ENCODE peak calls at places on chromosomes 12 and 14, in nine cellular contexts. U is CD8-positive, alpha-beta T cell; Z is tibial artery; E is A549; V is dorsolateral prefrontal cortex; F is GM12865; L is cardiac muscle cell; K is AG04449; O is fibroblast of the aortic adventitia. T is an unnamed sample.

GRCh38 chr14:84375235-84375634 is 1154.7 kb upstream of the FLRT2 start:
- DNase-seq in F (no peak), V (no peak), U (no peak), L (peak; percentile 22), K (no peak), E (no peak), Z (no peak), O (no peak), T (no peak)

GRCh38 chr14:73896521-73896920 is 9.9 kb downstream of the ZNF410 start:
- DNase-seq in V (no peak), E (no peak), U (no peak), Z (no peak), K (no peak), L (peak; percentile 40), O (peak; percentile 19), F (no peak), T (no peak)

GRCh38 chr12:32903763-32904162 is 7.2 kb upstream of the PKP2 start:
- DNase-seq in O (no peak), U (no peak), K (no peak), L (no peak), V (no peak), F (no peak), E (no peak), Z (no peak), T (no peak)

GRCh38 chr14:70821581-70821915 is 12.2 kb upstream of the MAP3K9 start:
- DNase-seq in L (no peak), F (no peak), O (no peak), Z (no peak), E (peak; percentile 20), V (no peak), K (no peak), U (no peak), T (no peak)

GRCh38 chr14:96267336-96267735 is 11.3 kb downstream of the BDKRB1 start:
- DNase-seq in V (no peak), E (no peak), L (peak; percentile 85), Z (no peak), F (no peak), O (peak; percentile 92), K (no peak), U (no peak), T (no peak)

GRCh38 chr12:120247621-120248030 is 17.9 kb downstream of the PXN start:
- DNase-seq in O (peak; percentile 61), K (no peak), U (no peak), F (no peak), Z (no peak), L (no peak), V (no peak), E (no peak), T (no peak)

GRCh38 chr14:92254786-92255185 is 68.2 kb upstream of the SLC24A4 start:
- DNase-seq in L (peak; percentile 61), K (no peak), F (no peak), V (no peak), Z (peak; percentile 52), U (no peak), E (no peak), O (peak; percentile 52), T (no peak)

GRCh38 chr12:110079477-110080400 is 31.4 kb upstream of the C12orf76 start:
- DNase-seq in O (peak; percentile 54), L (peak; percentile 72), E (peak; percentile 63), F (peak; percentile 94), U (peak; percentile 55), K (no peak), V (peak; percentile 67), Z (peak; percentile 49), T (no peak)

GRCh38 chr12:218221-218620 is 4.3 kb upstream of the SLC6A12 start:
- DNase-seq in Z (no peak), V (no peak), F (no peak), O (no peak), E (no peak), U (no peak), K (no peak), L (no peak), T (no peak)

GRCh38 chr12:51823875-51824565 is 24.5 kb downstream of the FIGNL2 start:
- DNase-seq in F (peak; percentile 37), K (peak; percentile 24), L (peak; percentile 79), Z (no peak), U (no peak), O (peak; percentile 78), E (peak; percentile 70), V (no peak), T (no peak)

GRCh38 chr12:81668475-81668874 is 90.7 kb downstream of the PPFIA2 start:
- DNase-seq in E (no peak), V (no peak), Z (no peak), L (peak; percentile 89), K (no peak), O (peak; percentile 78), F (peak; percentile 21), U (no peak), T (peak; percentile 56)

GRCh38 chr12:15963271-15963670 is 52.1 kb downstream of the DERA start:
- DNase-seq in K (no peak), V (no peak), U (no peak), L (no peak), E (no peak), Z (no peak), F (no peak), O (peak; percentile 57), T (peak; percentile 57)

GRCh38 chr12:96236221-96236822 is 42.1 kb downstream of the ELK3 start:
- DNase-seq in F (no peak), O (peak; percentile 94), L (peak; percentile 87), U (no peak), V (no peak), K (no peak), E (no peak), Z (peak; percentile 54), T (no peak)

GRCh38 chr12:132161046-132161781 is 17.0 kb downstream of the NOC4L start:
- DNase-seq in U (no peak), Z (no peak), E (no peak), V (no peak), L (peak; percentile 68), F (no peak), O (peak; percentile 18), K (no peak), T (no peak)

GRCh38 chr12:77746108-77746507 is 84.6 kb upstream of the NAV3 start:
- DNase-seq in U (no peak), K (no peak), L (peak; percentile 66), F (peak; percentile 92), E (no peak), V (no peak), O (peak; percentile 62), Z (no peak), T (no peak)

GRCh38 chr12:93019240-93019910 is 90.3 kb upstream of the EEA1 start:
- DNase-seq in Z (no peak), F (no peak), L (no peak), O (no peak), V (no peak), U (no peak), E (no peak), K (no peak), T (no peak)

GRCh38 chr12:55746147-55746912 is 3.4 kb downstream of the GDF11 start:
- DNase-seq in O (peak; percentile 40), K (no peak), F (no peak), E (no peak), L (peak; percentile 38), V (no peak), Z (no peak), U (no peak), T (no peak)

GRCh38 chr12:32240833-32241232 is 134.2 kb downstream of the BICD1 start:
- DNase-seq in K (no peak), U (no peak), Z (no peak), L (no peak), E (no peak), O (no peak), V (no peak), F (no peak), T (no peak)

GRCh38 chr12:64583395-64584172 is 26.7 kb upstream of the RASSF3 start:
- DNase-seq in Z (no peak), F (no peak), K (no peak), L (peak; percentile 34), U (no peak), V (no peak), E (no peak), O (peak; percentile 44), T (no peak)

DNA sequence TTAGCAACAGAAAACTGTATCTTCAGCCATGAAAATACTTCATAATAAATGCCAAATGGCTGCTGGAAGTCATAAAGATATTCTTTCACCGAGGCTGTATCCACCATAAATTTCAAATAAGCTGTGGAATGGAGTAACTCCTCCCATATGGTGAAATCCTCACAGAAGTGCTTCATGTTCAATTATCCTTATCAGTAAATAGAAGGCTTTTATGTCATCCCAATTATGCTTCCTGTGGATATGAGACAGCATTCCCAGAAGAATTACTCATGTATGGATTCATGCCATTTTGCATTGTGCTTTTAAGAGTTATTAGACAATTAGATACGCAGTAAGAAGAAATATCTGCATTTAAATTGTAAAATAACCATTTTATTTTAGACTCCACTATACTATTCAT is 99.0 kb downstream of the RTN1 start:
- DNase-seq in U (no peak), L (peak; percentile 84), F (no peak), E (no peak), Z (no peak), V (no peak), O (peak; percentile 82), K (no peak), T (no peak)
- TF ChIP-seq CTCF in U (no peak), L (no peak), F (no peak), E (no peak), Z (no peak), V (no peak), O (no peak), K (no peak), T (no peak)

GRCh38 chr12:2101359-2101758 is 48.6 kb downstream of the CACNA1C start:
- DNase-seq in Z (no peak), O (no peak), E (no peak), U (no peak), L (no peak), F (no peak), V (no peak), K (no peak), T (no peak)
- H3K4me3 ChIP-seq in Z (no peak overlapping the region), O (no peak overlapping the region), E (no peak overlapping the region), U (no peak overlapping the region), L (no peak overlapping the region), F (no peak overlapping the region), V (no peak overlapping the region), K (no peak overlapping the region), T (no peak overlapping the region)

DNA sequence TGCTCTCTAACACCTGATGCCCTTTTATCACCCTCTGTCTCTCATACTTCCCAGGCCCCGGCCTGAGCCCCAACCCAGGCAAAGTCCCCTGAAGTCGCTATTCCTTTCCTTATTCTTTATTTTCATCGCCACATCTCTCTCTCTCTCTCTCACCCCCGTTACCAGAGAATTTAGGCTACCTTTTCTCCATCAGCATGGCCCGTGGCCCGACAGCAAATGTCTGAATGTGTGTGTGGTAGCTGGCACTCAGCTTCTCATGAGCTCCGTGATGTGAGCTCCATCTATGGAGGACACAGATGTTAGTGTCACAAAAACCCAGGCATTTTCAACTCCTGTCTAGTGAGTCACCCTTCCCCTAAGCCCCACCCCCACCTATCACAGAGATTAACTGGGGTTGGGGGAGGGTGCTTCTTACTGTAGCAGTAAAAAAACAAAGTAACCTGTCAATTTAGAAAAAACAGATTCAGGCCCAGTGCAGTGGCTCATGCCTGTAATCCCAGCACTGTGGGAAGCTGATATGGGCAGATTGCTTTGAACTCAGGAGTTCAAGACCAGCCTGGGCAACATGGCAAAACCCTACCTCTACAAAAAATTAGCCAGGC is 53.8 kb downstream of the VCPKMT start:
- DNase-seq in O (peak; percentile 62), F (peak; percentile 90), V (no peak), E (peak; percentile 72), K (no peak), U (peak; percentile 55), Z (no peak), L (peak; percentile 77), T (no peak)
- TF ChIP-seq CTCF in O (no peak), F (no peak), V (no peak), E (peak; percentile 24), K (no peak), U (peak; percentile 25), Z (no peak), L (no peak), T (no peak)

GRCh38 chr14:27929823-27930347 is 836.7 kb upstream of the FOXG1 start:
- DNase-seq in L (no peak), Z (no peak), F (no peak), U (no peak), V (no peak), E (no peak), K (no peak), O (no peak), T (no peak)
- H3K4me3 ChIP-seq in L (no peak overlapping the region), Z (no peak overlapping the region), F (no peak overlapping the region), U (no peak overlapping the region), V (no peak overlapping the region), E (no peak overlapping the region), K (no peak overlapping the region), O (no peak overlapping the region), T (no peak overlapping the region)